ENCODE peak calls at places on chromosomes 3 and 15, in five cellular contexts. J, U, O, Y and T are unnamed samples.

GRCh38 chr3:9402410-9403228 is 5.2 kb downstream of the SETD5 start:
- DNase-seq in J (no peak), U (peak; percentile 24), O (peak; percentile 40), Y (peak; percentile 45), T (no peak)

GRCh38 chr3:126493051-126493450 is 17.4 kb upstream of the ZXDC start:
- DNase-seq in J (no peak), U (no peak), O (no peak), Y (no peak), T (no peak)

GRCh38 chr3:80785475-80785874 is 976.0 kb downstream of the GBE1 start:
- DNase-seq in J (no peak), U (peak; percentile 45), O (no peak), Y (no peak), T (no peak)

GRCh38 chr3:40719660-40720287 is 195.0 kb downstream of the ZNF621 start:
- DNase-seq in J (no peak), U (peak; percentile 31), O (no peak), Y (peak; percentile 1), T (no peak)

GRCh38 chr3:184320099-184320445 is 5.7 kb downstream of the EIF4G1 start:
- DNase-seq in J (peak; percentile 62), U (peak; percentile 98), O (peak; percentile 95), Y (peak; percentile 53), T (peak; percentile 92)

GRCh38 chr3:12993623-12994356 is 79.4 kb downstream of the IQSEC1 start:
- DNase-seq in J (no peak), U (peak; percentile 23), O (no peak), Y (no peak), T (no peak)

GRCh38 chr3:150308481-150308918 is 99.6 kb upstream of the TSC22D2 start:
- DNase-seq in J (no peak), U (peak; percentile 25), O (no peak), Y (no peak), T (peak; percentile 66)

GRCh38 chr3:32457971-32458471 is 44.6 kb downstream of the CMTM6 start:
- DNase-seq in J (peak; percentile 56), U (no peak), O (no peak), Y (no peak), T (no peak)

GRCh38 chr15:31227954-31228542 is 98.6 kb upstream of the KLF13 start:
- DNase-seq in J (no peak), U (no peak), O (no peak), Y (no peak), T (no peak)

GRCh38 chr15:65209701-65210643 is 1.3 kb downstream of the CILP start:
- DNase-seq in J (no peak), U (no peak), O (no peak), Y (no peak), T (no peak)

GRCh38 chr3:116045251-116045770 is 400.0 kb downstream of the LSAMP start:
- DNase-seq in J (no peak), U (no peak), O (no peak), Y (no peak), T (no peak)

GRCh38 chr15:66734961-66735908 is 33.2 kb downstream of the SMAD6 start:
- DNase-seq in J (no peak), U (no peak), O (no peak), Y (no peak), T (no peak)

GRCh38 chr3:38004415-38005075 is 14.0 kb downstream of the VILL start:
- DNase-seq in J (peak; percentile 57), U (peak; percentile 73), O (peak; percentile 81), Y (no peak), T (peak; percentile 40)

GRCh38 chr3:38581774-38582173 is 67.7 kb downstream of the SCN5A start:
- DNase-seq in J (no peak), U (no peak), O (no peak), Y (no peak), T (no peak)

GRCh38 chr3:46719044-46719565 is 1.4 kb upstream of the PRSS50 start:
- DNase-seq in J (no peak), U (no peak), O (no peak), Y (no peak), T (no peak)

GRCh38 chr3:178170698-178171535 is 365.3 kb upstream of the KCNMB2 start:
- DNase-seq in J (no peak), U (peak; percentile 79), O (no peak), Y (no peak), T (peak; percentile 95)

GRCh38 chr3:40741729-40742128 is 217.0 kb downstream of the ZNF621 start:
- DNase-seq in J (no peak), U (no peak), O (peak; percentile 31), Y (no peak), T (no peak)

GRCh38 chr3:132378846-132379245 is 38.5 kb upstream of the DNAJC13 start:
- DNase-seq in J (no peak), U (no peak), O (no peak), Y (peak; percentile 53), T (no peak)

GRCh38 chr15:74265046-74265639 is 29.0 kb downstream of the CCDC33 start:
- DNase-seq in J (no peak), U (peak; percentile 24), O (no peak), Y (no peak), T (peak; percentile 10)

GRCh38 chr3:145639207-145639606 is 521.8 kb downstream of the PLOD2 start:
- DNase-seq in J (no peak), U (no peak), O (no peak), Y (no peak), T (peak; percentile 4)

GRCh38 chr3:71432044-71432970 is 151.2 kb downstream of the FOXP1 start:
- DNase-seq in J (no peak), U (no peak), O (no peak), Y (no peak), T (peak; percentile 39)

GRCh38 chr3:13818919-13819318 is 61.0 kb downstream of the WNT7A start:
- DNase-seq in J (no peak), U (no peak), O (no peak), Y (no peak), T (no peak)

GRCh38 chr3:14460342-14461005 is 58.1 kb downstream of the SLC6A6 start:
- DNase-seq in J (no peak), U (no peak), O (peak; percentile 61), Y (no peak), T (peak; percentile 96)

GRCh38 chr3:159158213-159158612 is 356.4 kb downstream of the MFSD1 start:
- DNase-seq in J (no peak), U (peak; percentile 23), O (no peak), Y (no peak), T (no peak)

GRCh38 chr3:183498634-183499033 is 56.9 kb downstream of the KLHL6 start:
- DNase-seq in J (no peak), U (no peak), O (no peak), Y (no peak), T (no peak)

GRCh38 chr3:17724122-17724521 is 18.3 kb downstream of the TBC1D5 start:
- DNase-seq in J (no peak), U (no peak), O (no peak), Y (no peak), T (no peak)

GRCh38 chr3:177144922-177145321 is 52.4 kb downstream of the TBL1XR1 start:
- DNase-seq in J (no peak), U (no peak), O (no peak), Y (no peak), T (no peak)

GRCh38 chr3:129173206-129173605 is 10.5 kb downstream of the CNBP start:
- DNase-seq in J (no peak), U (no peak), O (no peak), Y (no peak), T (no peak)

GRCh38 chr3:51710631-51711351 is 3.9 kb downstream of the GRM2 start:
- DNase-seq in J (no peak), U (peak; percentile 13), O (no peak), Y (no peak), T (no peak)

GRCh38 chr15:61935493-61935892 is 124.8 kb downstream of the VPS13C start:
- DNase-seq in J (no peak), U (no peak), O (no peak), Y (no peak), T (no peak)

GRCh38 chr3:42699511-42699971 is 3.1 kb downstream of the HHATL start:
- DNase-seq in J (no peak), U (no peak), O (no peak), Y (no peak), T (no peak)

GRCh38 chr15:92361321-92362090 is 32.2 kb upstream of the ST8SIA2 start:
- DNase-seq in J (no peak), U (no peak), O (no peak), Y (no peak), T (no peak)

GRCh38 chr3:168034152-168034928 is 61.4 kb downstream of the GOLIM4 start:
- DNase-seq in J (no peak), U (peak; percentile 20), O (no peak), Y (no peak), T (peak; percentile 68)

GRCh38 chr15:52301265-52301847 is 5.8 kb upstream of the MYO5C start:
- DNase-seq in J (no peak), U (no peak), O (no peak), Y (no peak), T (no peak)

GRCh38 chr15:58980351-58980939 is 7.0 kb upstream of the RNF111 start:
- DNase-seq in J (no peak), U (peak; percentile 61), O (no peak), Y (peak; percentile 49), T (peak; percentile 3)

GRCh38 chr3:25288416-25288815 is 139.6 kb upstream of the RARB start:
- DNase-seq in J (no peak), U (no peak), O (no peak), Y (no peak), T (no peak)

GRCh38 chr3:41711656-41712055 is 250.2 kb downstream of the ULK4 start:
- DNase-seq in J (no peak), U (peak; percentile 15), O (no peak), Y (no peak), T (peak; percentile 63)

GRCh38 chr15:45784656-45785055 is 149.8 kb downstream of the SQOR start:
- DNase-seq in J (no peak), U (no peak), O (no peak), Y (no peak), T (no peak)

GRCh38 chr3:23915537-23916108 is 1.2 kb downstream of the NKIRAS1 start:
- DNase-seq in J (no peak), U (peak; percentile 36), O (no peak), Y (no peak), T (peak; percentile 40)

GRCh38 chr3:8660271-8660731 is 15.7 kb upstream of the SSUH2 start:
- DNase-seq in J (no peak), U (no peak), O (no peak), Y (no peak), T (peak; percentile 83)